ENCODE peak calls at places on chromosomes 2 and 18, in eight cellular contexts. N is lower lobe of right lung; W is left ventricle myocardium superior; O is sciatic nerve; R is HCT116; D is ovary; E is activated CD4-positive, alpha-beta T cell treated with anti-CD3 and anti-CD28 coated beads, Interleukin-2, amount 50 U/mL, for 1 hour; X is transverse colon. S is an unnamed sample.
A peak's percentile ranks its signal among the peaks of the same experiment; 100 is the strongest.

GRCh38 chr2:221492606-221493005 is 79.5 kb downstream of the EPHA4 start:
- DNase-seq in N (no peak), W (no peak), O (no peak), R (no peak), D (no peak), E (no peak), X (no peak), S (no peak)

GRCh38 chr18:46155652-46156051 is 51.5 kb downstream of the HAUS1 start:
- DNase-seq in N (no peak), W (no peak), O (no peak), R (no peak), D (no peak), E (peak; percentile 22), X (no peak), S (peak; percentile 68)

GRCh38 chr18:62767321-62767720 is 52.0 kb downstream of the PHLPP1 start:
- DNase-seq in N (no peak), W (no peak), O (no peak), R (no peak), D (no peak), E (no peak), X (no peak), S (no peak)

GRCh38 chr2:62197609-62198236 is 1.8 kb downstream of the B3GNT2 start:
- DNase-seq in N (peak; percentile 75), W (peak; percentile 67), O (no peak), R (no peak), D (no peak), E (peak; percentile 11), X (peak; percentile 62), S (no peak)

GRCh38 chr2:111946294-111947114 is 48.1 kb downstream of the MERTK start:
- DNase-seq in N (peak; percentile 65), W (no peak), O (no peak), R (peak; percentile 94), D (no peak), E (no peak), X (peak; percentile 58), S (no peak)

GRCh38 chr2:60508307-60508706 is 45.1 kb downstream of the BCL11A start:
- DNase-seq in N (no peak), W (no peak), O (no peak), R (no peak), D (no peak), E (no peak), X (no peak), S (no peak)

GRCh38 chr18:70650878-70651277 is 362.0 kb downstream of the SOCS6 start:
- DNase-seq in N (no peak), W (no peak), O (no peak), R (no peak), D (no peak), E (no peak), X (no peak), S (no peak)

GRCh38 chr18:79606621-79607331 is 72.8 kb upstream of the CTDP1 start:
- DNase-seq in N (peak; percentile 40), W (peak; percentile 27), O (peak; percentile 53), R (no peak), D (no peak), E (no peak), X (peak; percentile 3), S (no peak)

GRCh38 chr18:1062592-1062991 is 157.9 kb downstream of the ADCYAP1 start:
- DNase-seq in N (no peak), W (no peak), O (no peak), R (no peak), D (no peak), E (no peak), X (no peak), S (no peak)

GRCh38 chr2:181005809-181006208 is 25.4 kb downstream of the UBE2E3 start:
- DNase-seq in N (no peak), W (no peak), O (no peak), R (no peak), D (no peak), E (no peak), X (no peak), S (no peak)

GRCh38 chr18:39969813-39970494 is 1985.1 kb upstream of the PIK3C3 start:
- DNase-seq in N (no peak), W (no peak), O (no peak), R (no peak), D (no peak), E (no peak), X (no peak), S (no peak)

GRCh38 chr2:30664761-30665358 is 142.4 kb downstream of the CAPN13 start:
- DNase-seq in N (no peak), W (no peak), O (no peak), R (peak; percentile 76), D (no peak), E (no peak), X (no peak), S (no peak)

GRCh38 chr2:224252601-224253000 is 149.3 kb downstream of the FAM124B start:
- DNase-seq in N (no peak), W (no peak), O (no peak), R (no peak), D (no peak), E (no peak), X (no peak), S (no peak)

GRCh38 chr18:70981400-70982140 is 692.7 kb downstream of the SOCS6 start:
- DNase-seq in N (no peak), W (no peak), O (no peak), R (no peak), D (no peak), E (no peak), X (no peak), S (no peak)

GRCh38 chr2:227724394-227725039 is at the start of gene SCYGR6:
- DNase-seq in N (no peak), W (no peak), O (no peak), R (no peak), D (no peak), E (no peak), X (no peak), S (no peak)

GRCh38 chr2:178257127-178257526 is 62.8 kb downstream of the OSBPL6 start:
- DNase-seq in N (no peak), W (no peak), O (no peak), R (no peak), D (no peak), E (no peak), X (no peak), S (no peak)

GRCh38 chr18:7676253-7676873 is 109.2 kb downstream of the PTPRM start:
- DNase-seq in N (no peak), W (no peak), O (no peak), R (no peak), D (no peak), E (no peak), X (no peak), S (no peak)

GRCh38 chr2:45765007-45765767 is 113.7 kb downstream of the PRKCE start:
- DNase-seq in N (no peak), W (no peak), O (no peak), R (no peak), D (no peak), E (no peak), X (no peak), S (no peak)

GRCh38 chr2:119694994-119695521 is 16.1 kb downstream of the TMEM177 start:
- DNase-seq in N (no peak), W (no peak), O (no peak), R (no peak), D (no peak), E (peak; percentile 17), X (no peak), S (peak; percentile 73)

GRCh38 chr2:148764820-148765219 is 110.2 kb upstream of the KIF5C start:
- DNase-seq in N (no peak), W (no peak), O (no peak), R (no peak), D (no peak), E (no peak), X (no peak), S (no peak)

GRCh38 chr2:212939777-212940531 is 211.5 kb downstream of the IKZF2 start:
- DNase-seq in N (peak; percentile 48), W (no peak), O (no peak), R (no peak), D (no peak), E (no peak), X (peak; percentile 75), S (no peak)

GRCh38 chr2:64362562-64363026 is 91.4 kb upstream of the LGALSL start:
- DNase-seq in N (no peak), W (no peak), O (no peak), R (peak; percentile 73), D (no peak), E (no peak), X (peak; percentile 56), S (no peak)

GRCh38 chr2:113251118-113251517 is 27.6 kb downstream of the PAX8 start:
- DNase-seq in N (no peak), W (no peak), O (no peak), R (no peak), D (no peak), E (no peak), X (peak; percentile 23), S (peak; percentile 53)

GRCh38 chr2:84850471-84850870 is 30.4 kb downstream of the TRABD2A start:
- DNase-seq in N (no peak), W (no peak), O (peak; percentile 25), R (no peak), D (no peak), E (no peak), X (no peak), S (no peak)

GRCh38 chr2:15874854-15875776 is 65.2 kb upstream of the MYCN start:
- DNase-seq in N (no peak), W (no peak), O (no peak), R (no peak), D (no peak), E (no peak), X (no peak), S (no peak)

GRCh38 chr18:32929213-32929612 is 156.4 kb upstream of the KLHL14 start:
- DNase-seq in N (no peak), W (no peak), O (no peak), R (no peak), D (no peak), E (no peak), X (no peak), S (no peak)

GRCh38 chr2:142483653-142484052 is 352.8 kb upstream of the LRP1B start:
- DNase-seq in N (no peak), W (no peak), O (no peak), R (no peak), D (no peak), E (no peak), X (no peak), S (no peak)

GRCh38 chr18:79476031-79476917 is 80.5 kb downstream of the NFATC1 start:
- DNase-seq in N (peak; percentile 26), W (peak; percentile 27), O (peak; percentile 67), R (no peak), D (no peak), E (no peak), X (no peak), S (no peak)

GRCh38 chr2:20217041-20217970 is 7.6 kb downstream of the SDC1 start:
- DNase-seq in N (peak; percentile 89), W (no peak), O (no peak), R (no peak), D (no peak), E (no peak), X (no peak), S (no peak)

GRCh38 chr2:202883987-202884675 is 12.6 kb upstream of the ICA1L start:
- DNase-seq in N (no peak), W (no peak), O (no peak), R (no peak), D (no peak), E (no peak), X (no peak), S (no peak)

GRCh38 chr2:157321514-157321913 is 4.1 kb downstream of the ERMN start:
- DNase-seq in N (no peak), W (no peak), O (no peak), R (no peak), D (no peak), E (no peak), X (no peak), S (no peak)

GRCh38 chr2:233848276-233848675 is 6.1 kb downstream of the HJURP start:
- DNase-seq in N (no peak), W (no peak), O (no peak), R (no peak), D (no peak), E (no peak), X (no peak), S (no peak)

GRCh38 chr2:220127311-220127710 is 499.9 kb downstream of the SLC4A3 start:
- DNase-seq in N (no peak), W (no peak), O (no peak), R (no peak), D (no peak), E (no peak), X (no peak), S (no peak)

GRCh38 chr2:15159751-15160177 is 401.4 kb downstream of the NBAS start:
- DNase-seq in N (no peak), W (no peak), O (no peak), R (peak; percentile 38), D (no peak), E (no peak), X (no peak), S (no peak)

S was measured in naive thymus-derived CD8-positive, alpha-beta T cell.